ENCODE peak calls at places on chromosomes 1 and 21, in eight cellular contexts. T is sigmoid colon, J is right atrium auricular region, H is lower lobe of right lung, Q is pancreas, L is neural progenitor cell, S is AG09309, Y is fibroblast of lung. Z is an unnamed sample.

GRCh38 chr1:74522143-74522542 is 9.7 kb upstream of the LRRC53 start:
- DNase-seq in T (no peak), J (no peak), H (no peak), Q (no peak), L (peak; percentile 70), S (no peak), Y (peak; percentile 56), Z (no peak)

GRCh38 chr1:26907071-26907922 is 6.5 kb downstream of the NR0B2 start:
- DNase-seq in T (no peak), J (no peak), H (no peak), Q (peak; percentile 66), L (no peak), S (peak; percentile 70), Y (peak; percentile 95), Z (no peak)

GRCh38 chr1:36380003-36380631 is 5.6 kb downstream of the STK40 start:
- DNase-seq in T (no peak), J (no peak), H (no peak), Q (no peak), L (no peak), S (no peak), Y (no peak), Z (no peak)

GRCh38 chr1:53410691-53411090 is 48.5 kb upstream of the DMRTB1 start:
- DNase-seq in T (peak; percentile 19), J (no peak), H (no peak), Q (no peak), L (no peak), S (no peak), Y (no peak), Z (no peak)

GRCh38 chr1:218164930-218165686 is 120.0 kb upstream of the RRP15 start:
- DNase-seq in T (no peak), J (no peak), H (no peak), Q (no peak), L (peak; percentile 74), S (no peak), Y (peak; percentile 4), Z (peak; percentile 8)

GRCh38 chr1:117105003-117105402 is 16.5 kb downstream of the TRIM45 start:
- DNase-seq in T (no peak), J (no peak), H (no peak), Q (peak; percentile 40), L (no peak), S (no peak), Y (no peak), Z (no peak)

GRCh38 chr1:54016343-54017282 is 1.4 kb downstream of the LDLRAD1 start:
- DNase-seq in T (no peak), J (peak; percentile 49), H (peak; percentile 59), Q (no peak), L (no peak), S (no peak), Y (no peak), Z (peak; percentile 67)

GRCh38 chr1:48657413-48657812 is 119.3 kb downstream of the BEND5 start:
- DNase-seq in T (no peak), J (no peak), H (no peak), Q (no peak), L (no peak), S (no peak), Y (no peak), Z (no peak)

GRCh38 chr1:195908121-195908520 is 700.1 kb downstream of the KCNT2 start:
- DNase-seq in T (no peak), J (no peak), H (no peak), Q (no peak), L (no peak), S (no peak), Y (peak; percentile 2), Z (no peak)

GRCh38 chr1:87362834-87363426 is 34.2 kb downstream of the LMO4 start:
- DNase-seq in T (no peak), J (no peak), H (no peak), Q (no peak), L (no peak), S (no peak), Y (peak; percentile 18), Z (no peak)

GRCh38 chr1:167090289-167090942 is at the start of gene GPA33:
- DNase-seq in T (no peak), J (no peak), H (no peak), Q (no peak), L (no peak), S (no peak), Y (no peak), Z (peak; percentile 86)

GRCh38 chr1:23732363-23733224 is 10.7 kb upstream of the ELOA start:
- DNase-seq in T (no peak), J (no peak), H (no peak), Q (no peak), L (no peak), S (no peak), Y (peak; percentile 33), Z (no peak)

GRCh38 chr1:25799758-25800537 is at the start of gene SELENON:
- DNase-seq in T (peak; percentile 86), J (peak; percentile 70), H (peak; percentile 86), Q (peak; percentile 58), L (peak; percentile 90), S (no peak), Y (peak; percentile 68), Z (peak; percentile 66)

GRCh38 chr1:65955071-65955470 is 162.4 kb downstream of the PDE4B start:
- DNase-seq in T (no peak), J (no peak), H (no peak), Q (no peak), L (peak; percentile 20), S (no peak), Y (no peak), Z (no peak)

GRCh38 chr1:65959896-65960295 is 167.2 kb downstream of the PDE4B start:
- DNase-seq in T (no peak), J (no peak), H (no peak), Q (no peak), L (no peak), S (no peak), Y (peak; percentile 76), Z (no peak)

GRCh38 chr1:65955503-65955902 is 162.8 kb downstream of the PDE4B start:
- DNase-seq in T (no peak), J (no peak), H (no peak), Q (no peak), L (no peak), S (no peak), Y (no peak), Z (peak; percentile 25)

GRCh38 chr1:65963161-65963888 is 170.6 kb downstream of the PDE4B start:
- DNase-seq in T (no peak), J (no peak), H (no peak), Q (no peak), L (no peak), S (no peak), Y (no peak), Z (no peak)

GRCh38 chr1:65958561-65959350 is 166.1 kb downstream of the PDE4B start:
- DNase-seq in T (no peak), J (no peak), H (peak; percentile 50), Q (no peak), L (peak; percentile 65), S (no peak), Y (peak; percentile 30), Z (no peak)
- H3K4me3 ChIP-seq in T (no peak overlapping the region), J (no peak overlapping the region), H (no peak overlapping the region), Q (no peak overlapping the region), L (no peak overlapping the region), S (no peak overlapping the region), Y (no peak overlapping the region), Z (no peak overlapping the region)

GRCh38 chr1:231045318-231045717 is 5.3 kb upstream of the FAM89A start:
- DNase-seq in T (no peak), J (no peak), H (no peak), Q (no peak), L (no peak), S (no peak), Y (no peak), Z (no peak)
- H3K4me3 ChIP-seq in T (no peak overlapping the region), J (no peak overlapping the region), H (no peak overlapping the region), Q (no peak overlapping the region), L (no peak overlapping the region), S (no peak overlapping the region), Y (no peak overlapping the region), Z (no peak overlapping the region)

DNA sequence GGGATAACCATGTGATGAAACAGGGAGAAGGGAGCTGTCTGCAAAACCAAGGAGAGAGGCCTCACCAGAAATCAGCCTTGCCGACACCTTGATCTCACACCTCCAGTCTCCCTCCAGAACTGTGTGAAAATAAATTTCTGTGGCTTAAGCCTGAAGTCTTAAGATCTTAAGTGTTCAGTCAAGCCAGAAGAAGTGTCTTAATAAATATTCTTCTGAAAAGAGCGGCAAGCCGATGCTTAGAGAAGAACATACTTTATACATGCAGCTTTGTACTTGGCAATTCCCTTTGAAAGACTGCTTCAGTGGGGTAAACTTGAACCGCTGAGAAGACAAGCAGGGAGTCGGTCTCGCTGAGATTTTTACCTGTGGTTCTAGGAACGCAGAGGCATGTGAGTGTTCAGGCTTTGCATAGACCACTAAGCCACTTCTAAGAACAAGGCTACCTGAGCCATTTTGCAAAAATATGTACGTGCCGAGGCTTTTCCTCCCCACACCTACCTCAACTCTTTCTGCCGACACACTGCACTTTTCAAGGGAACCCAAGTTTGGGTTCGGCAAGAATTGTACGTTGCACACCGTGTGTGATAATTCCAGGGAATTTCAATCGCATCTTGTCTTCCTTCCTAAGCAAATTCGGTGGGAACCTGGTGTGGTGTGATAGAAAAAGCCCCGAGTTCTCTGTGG is 3.4 kb downstream of the RUNX1 start:
- DNase-seq in T (no peak), J (no peak), H (no peak), Q (no peak), L (no peak), S (no peak), Y (no peak), Z (no peak)
- H3K4me3 ChIP-seq in T (no peak overlapping the region), J (no peak overlapping the region), H (peak overlapping the region; percentile 53), Q (no peak overlapping the region), L (no peak overlapping the region), S (no peak overlapping the region), Y (no peak overlapping the region), Z (no peak overlapping the region)

GRCh38 chr1:31587720-31588423 is 11.6 kb downstream of the TINAGL1 start:
- DNase-seq in T (peak; percentile 89), J (peak; percentile 65), H (peak; percentile 78), Q (peak; percentile 62), L (peak; percentile 85), S (no peak), Y (no peak), Z (peak; percentile 86)

GRCh38 chr1:31586376-31587327 is 10.3 kb downstream of the TINAGL1 start:
- DNase-seq in T (no peak), J (peak; percentile 54), H (no peak), Q (no peak), L (no peak), S (no peak), Y (no peak), Z (no peak)

GRCh38 chr1:31584869-31585735 is 8.8 kb downstream of the TINAGL1 start:
- DNase-seq in T (no peak), J (peak; percentile 56), H (no peak), Q (no peak), L (no peak), S (no peak), Y (no peak), Z (no peak)

GRCh38 chr1:31583995-31584868 is 7.9 kb downstream of the TINAGL1 start:
- DNase-seq in T (peak; percentile 95), J (peak; percentile 81), H (peak; percentile 86), Q (peak; percentile 77), L (no peak), S (no peak), Y (no peak), Z (no peak)

DNA sequence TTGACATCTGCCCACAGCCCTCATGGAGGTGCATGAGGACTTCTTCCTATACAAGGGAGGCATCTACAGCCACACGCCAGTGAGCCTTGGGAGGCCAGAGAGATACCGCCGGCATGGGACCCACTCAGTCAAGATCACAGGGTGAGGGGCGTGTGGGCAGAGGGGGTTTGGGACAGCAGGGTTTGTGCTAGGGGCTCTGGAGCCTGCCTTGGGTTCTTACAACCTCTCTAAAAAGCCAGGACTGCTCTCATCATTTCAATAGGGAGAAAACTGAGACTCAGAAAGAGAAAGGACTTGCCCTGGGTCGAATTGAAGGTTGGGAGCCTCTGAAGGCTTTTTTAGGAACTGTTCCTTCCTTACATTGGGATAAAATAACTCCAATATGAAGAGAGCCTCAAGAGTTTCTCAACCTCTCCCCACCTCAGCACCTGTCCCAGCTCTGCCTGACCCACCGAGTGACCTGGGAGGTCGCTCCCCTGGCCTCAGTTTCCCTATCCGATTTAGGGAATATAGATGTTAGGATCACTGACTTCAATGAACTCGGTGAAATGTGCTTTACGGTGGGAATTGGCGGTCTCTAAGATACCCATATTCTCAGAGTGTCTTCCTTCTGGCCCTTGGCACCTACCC is 9.5 kb downstream of the TINAGL1 start:
- DNase-seq in T (no peak), J (peak; percentile 30), H (no peak), Q (no peak), L (no peak), S (no peak), Y (no peak), Z (no peak)
- H3K4me3 ChIP-seq in T (no peak overlapping the region), J (no peak overlapping the region), H (no peak overlapping the region), Q (no peak overlapping the region), L (no peak overlapping the region), S (no peak overlapping the region), Y (no peak overlapping the region), Z (no peak overlapping the region)